ENCODE peak calls at places on chromosomes 12 and 14, in eight cellular contexts. L, J, X, U, K, N, A and I are unnamed samples.

GRCh38 chr14:21987937-21988336 is 314.3 kb upstream of the OR4E1 start:
- DNase-seq in L (peak; percentile 36), J (peak; percentile 2), X (no peak), U (no peak), K (no peak), N (no peak), A (peak; percentile 37), I (no peak)

GRCh38 chr12:8078400-8078799 is 3.7 kb upstream of the NECAP1 start:
- DNase-seq in L (no peak), J (peak; percentile 54), X (no peak), U (no peak), K (no peak), N (no peak), A (peak; percentile 61), I (no peak)

GRCh38 chr14:103721334-103722120 is 5.9 kb downstream of the ZFYVE21 start:
- DNase-seq in L (peak; percentile 42), J (no peak), X (no peak), U (no peak), K (no peak), N (no peak), A (no peak), I (no peak)

GRCh38 chr12:83826112-83826511 is 1086.5 kb downstream of the SLC6A15 start:
- DNase-seq in L (no peak), J (peak; percentile 64), X (peak; percentile 23), U (no peak), K (peak; percentile 28), N (no peak), A (peak; percentile 6), I (no peak)

GRCh38 chr12:121534495-121535148 is 46.2 kb downstream of the KDM2B start:
- DNase-seq in L (no peak), J (no peak), X (no peak), U (no peak), K (no peak), N (peak; percentile 48), A (no peak), I (no peak)

GRCh38 chr14:31300296-31300695 is 92.7 kb upstream of the HECTD1 start:
- DNase-seq in L (peak; percentile 15), J (no peak), X (no peak), U (no peak), K (no peak), N (no peak), A (no peak), I (no peak)

GRCh38 chr12:74415633-74416032 is 122.0 kb upstream of the ATXN7L3B start:
- DNase-seq in L (peak; percentile 36), J (peak; percentile 12), X (no peak), U (no peak), K (no peak), N (no peak), A (peak; percentile 37), I (no peak)

GRCh38 chr14:99879401-99880295 is 86.4 kb downstream of the EML1 start:
- DNase-seq in L (no peak), J (no peak), X (no peak), U (no peak), K (no peak), N (no peak), A (no peak), I (no peak)

GRCh38 chr14:101962503-101962874 is 1.9 kb upstream of the DYNC1H1 start:
- DNase-seq in L (peak; percentile 88), J (peak; percentile 70), X (peak; percentile 89), U (no peak), K (peak; percentile 68), N (peak; percentile 93), A (peak; percentile 90), I (no peak)

GRCh38 chr12:60230103-60230502 is 634.3 kb downstream of the SLC16A7 start:
- DNase-seq in L (no peak), J (no peak), X (no peak), U (no peak), K (no peak), N (no peak), A (no peak), I (no peak)

GRCh38 chr12:96846313-96846712 is 60.7 kb upstream of the NEDD1 start:
- DNase-seq in L (no peak), J (no peak), X (no peak), U (no peak), K (no peak), N (no peak), A (no peak), I (no peak)

GRCh38 chr14:103879570-103880333 is 32.4 kb upstream of the PPP1R13B start:
- DNase-seq in L (peak; percentile 97), J (peak; percentile 88), X (peak; percentile 65), U (peak; percentile 81), K (peak; percentile 85), N (no peak), A (no peak), I (no peak)

GRCh38 chr12:25716842-25717241 is 163.8 kb upstream of the LMNTD1 start:
- DNase-seq in L (no peak), J (no peak), X (no peak), U (no peak), K (no peak), N (no peak), A (no peak), I (no peak)

GRCh38 chr12:63978519-63978918 is 134.0 kb downstream of the SRGAP1 start:
- DNase-seq in L (peak; percentile 26), J (no peak), X (no peak), U (no peak), K (no peak), N (no peak), A (no peak), I (no peak)

GRCh38 chr14:23538049-23538718 is 13.4 kb downstream of the ZFHX2 start:
- DNase-seq in L (no peak), J (no peak), X (no peak), U (no peak), K (no peak), N (no peak), A (no peak), I (no peak)

GRCh38 chr12:18683603-18684002 is 54.2 kb downstream of the PLCZ1 start:
- DNase-seq in L (no peak), J (no peak), X (no peak), U (no peak), K (no peak), N (no peak), A (peak; percentile 44), I (no peak)

DNA sequence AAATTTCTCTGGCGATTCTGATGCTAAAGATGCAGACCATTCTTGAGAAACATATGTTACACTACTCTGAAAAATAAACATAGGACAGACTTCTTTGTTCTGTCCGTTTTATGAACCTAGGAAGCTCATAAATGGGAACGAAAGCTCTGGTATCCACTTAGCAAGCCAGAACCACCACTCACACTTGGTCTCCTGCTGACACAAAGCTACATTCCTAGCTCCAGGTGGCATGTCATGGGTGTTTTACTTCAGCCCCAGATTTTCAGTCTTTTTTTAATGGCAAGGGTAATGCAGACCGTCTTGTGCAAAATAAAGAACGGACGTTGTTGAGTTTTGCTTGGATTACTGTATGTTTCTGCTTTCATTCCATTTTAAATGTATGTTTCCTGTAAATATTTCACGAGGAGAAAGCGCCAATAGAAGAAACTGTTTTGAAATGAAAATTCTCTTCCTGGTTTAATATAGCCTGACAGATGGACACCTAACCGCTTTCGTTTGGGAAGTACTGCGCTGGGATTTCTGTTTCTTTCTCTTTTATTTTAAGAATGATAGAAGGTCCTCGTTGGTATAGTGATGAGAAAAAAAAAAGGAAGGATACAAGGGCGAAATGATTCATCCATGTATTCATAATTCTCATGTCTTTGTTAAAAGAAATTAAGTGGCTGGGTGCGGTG is 820 bp upstream of the COQ5 start:
- DNase-seq in L (peak; percentile 67), J (no peak), X (no peak), U (peak; percentile 52), K (no peak), N (no peak), A (peak; percentile 45), I (no peak)
- TF ChIP-seq POLR2A in L (no peak), J (peak; percentile 18), X (no peak), U (no peak), K (peak; percentile 24), N (no peak), A (no peak), I (no peak)

GRCh38 chr12:48929551-48929950 is 4.3 kb upstream of the FKBP11 start:
- DNase-seq in L (no peak), J (no peak), X (no peak), U (no peak), K (no peak), N (no peak), A (no peak), I (no peak)

GRCh38 chr12:48924617-48925217 is 575 bp downstream of the FKBP11 start:
- DNase-seq in L (peak; percentile 59), J (peak; percentile 51), X (peak; percentile 34), U (peak; percentile 51), K (peak; percentile 52), N (peak; percentile 77), A (no peak), I (peak; percentile 26)

GRCh38 chr12:48923117-48923516 is 2.2 kb downstream of the FKBP11 start:
- DNase-seq in L (no peak), J (no peak), X (no peak), U (no peak), K (no peak), N (no peak), A (no peak), I (no peak)

GRCh38 chr12:48927261-48927660 is 2.0 kb upstream of the FKBP11 start:
- DNase-seq in L (no peak), J (no peak), X (no peak), U (no peak), K (no peak), N (no peak), A (no peak), I (no peak)

GRCh38 chr12:48925218-48925871 is at the start of gene FKBP11:
- DNase-seq in L (peak; percentile 68), J (peak; percentile 66), X (peak; percentile 60), U (peak; percentile 42), K (peak; percentile 74), N (peak; percentile 81), A (no peak), I (peak; percentile 21)
- H3K27ac ChIP-seq in L (peak within 1 kb of the TSS; percentile 77), J (peak within 1 kb of the TSS; percentile 56), X (peak within 1 kb of the TSS; percentile 24), U (peak within 1 kb of the TSS; percentile 42), K (peak within 1 kb of the TSS; percentile 48), N (no peak within 1 kb of the TSS), A (no peak within 1 kb of the TSS), I (no peak within 1 kb of the TSS)

DNA sequence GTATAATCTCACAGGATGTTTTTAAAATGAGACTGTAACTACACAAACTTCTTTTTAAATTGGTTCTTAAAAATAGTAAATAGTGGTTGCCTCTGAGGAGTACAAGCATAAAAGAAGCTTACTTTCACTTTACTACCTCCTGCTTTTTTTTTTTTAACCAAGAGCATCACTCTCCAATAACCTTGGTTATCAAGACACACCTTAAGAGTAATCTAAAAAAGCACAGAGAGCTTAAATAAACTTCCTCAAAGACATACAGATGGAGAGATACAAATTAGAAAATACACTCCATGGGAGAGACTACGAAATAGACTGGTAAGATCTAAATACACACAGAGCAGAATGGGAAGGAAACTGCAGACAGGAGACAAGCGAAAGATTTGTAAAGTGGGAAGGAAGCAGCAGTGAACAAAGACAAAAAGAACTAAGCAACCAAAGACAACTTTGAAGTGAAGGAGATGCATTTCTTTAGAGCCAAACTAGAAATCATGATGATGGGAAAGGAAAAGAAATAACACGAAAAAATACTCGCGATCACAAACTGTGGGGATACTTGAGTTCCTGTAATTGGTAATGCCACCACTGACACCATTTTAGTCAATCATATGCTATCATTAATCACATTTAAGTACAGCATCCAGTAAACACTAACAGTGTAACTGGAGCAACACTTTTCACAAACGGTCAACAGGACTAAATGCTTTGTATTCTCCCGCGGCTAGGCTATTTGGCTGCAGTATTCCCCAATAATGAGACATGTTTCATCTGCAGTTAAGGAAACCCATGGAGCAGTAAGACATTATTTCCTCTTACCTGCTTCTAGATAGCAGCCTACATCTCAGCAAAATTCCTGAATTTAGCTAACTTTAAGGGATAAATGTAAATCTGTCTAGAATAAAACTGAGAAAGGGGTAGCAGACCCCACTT is 8.2 kb downstream of the SINHCAF start:
- DNase-seq in L (no peak), J (no peak), X (no peak), U (no peak), K (no peak), N (no peak), A (no peak), I (no peak)
- H3K4me3 ChIP-seq in L (peak overlapping the region; percentile 32), J (peak overlapping the region; percentile 46), X (peak overlapping the region; percentile 54), U (peak overlapping the region; percentile 21), K (peak overlapping the region; percentile 11), N (peak overlapping the region; percentile 33), A (peak overlapping the region; percentile 0), I (peak overlapping the region; percentile 44)

GRCh38 chr14:75985618-75986438 is at the start of gene IFT43:
- DNase-seq in L (peak; percentile 85), J (peak; percentile 92), X (peak; percentile 96), U (peak; percentile 93), K (peak; percentile 93), N (peak; percentile 96), A (peak; percentile 82), I (peak; percentile 84)
- TF ChIP-seq POLR2A in L (peak; percentile 30), J (no peak), X (no peak), U (peak; percentile 71), K (peak; percentile 93), N (no peak), A (no peak), I (peak; percentile 59)